ENCODE peak calls at places on chromosomes 11 and 22, in six cellular contexts. One of them, this sample, is unnamed.
A peak's percentile ranks its signal among the peaks of the same experiment; 100 is the strongest.

GRCh38 chr11:28842716-28843115 is 734.5 kb downstream of the METTL15 start:
- DNase-seq in body of pancreas: no peak
- DNase-seq in left ventricle myocardium inferior: no peak
- DNase-seq in fibroblast of the aortic adventitia: no peak
- DNase-seq in cardiac muscle cell: no peak
- DNase-seq in RWPE1: no peak
- DNase-seq in this sample: no peak

GRCh38 chr22:41875531-41876242 is 39.2 kb downstream of the SHISA8 start:
- DNase-seq in cardiac muscle cell: no peak
- DNase-seq in RWPE1: no peak
- DNase-seq in body of pancreas: no peak
- DNase-seq in fibroblast of the aortic adventitia: no peak
- DNase-seq in left ventricle myocardium inferior: no peak
- DNase-seq in this sample: no peak

GRCh38 chr22:22590136-22590891 is 31.2 kb upstream of the PRAME start:
- DNase-seq in RWPE1: no peak
- DNase-seq in body of pancreas: no peak
- DNase-seq in fibroblast of the aortic adventitia: no peak
- DNase-seq in left ventricle myocardium inferior: no peak
- DNase-seq in cardiac muscle cell: no peak
- DNase-seq in this sample: no peak

GRCh38 chr11:45053736-45054446 is 92.5 kb upstream of the PRDM11 start:
- DNase-seq in RWPE1: no peak
- DNase-seq in cardiac muscle cell: no peak
- DNase-seq in left ventricle myocardium inferior: no peak
- DNase-seq in fibroblast of the aortic adventitia: no peak
- DNase-seq in body of pancreas: no peak
- DNase-seq in this sample: no peak

GRCh38 chr11:18618341-18619025 is 15.7 kb downstream of the SPTY2D1 start:
- DNase-seq in body of pancreas: no peak
- DNase-seq in cardiac muscle cell: no peak
- DNase-seq in RWPE1: no peak
- DNase-seq in fibroblast of the aortic adventitia: peak; percentile 90
- DNase-seq in left ventricle myocardium inferior: no peak
- DNase-seq in this sample: no peak

GRCh38 chr11:613369-613968 is 2.3 kb downstream of the IRF7 start:
- DNase-seq in left ventricle myocardium inferior: peak; percentile 70
- DNase-seq in body of pancreas: peak; percentile 50
- DNase-seq in cardiac muscle cell: peak; percentile 80
- DNase-seq in fibroblast of the aortic adventitia: no peak
- DNase-seq in RWPE1: peak; percentile 82
- DNase-seq in this sample: peak; percentile 89

GRCh38 chr11:1146311-1146864 is 11.4 kb upstream of the MUC5AC start:
- DNase-seq in body of pancreas: no peak
- DNase-seq in fibroblast of the aortic adventitia: no peak
- DNase-seq in left ventricle myocardium inferior: no peak
- DNase-seq in RWPE1: no peak
- DNase-seq in cardiac muscle cell: no peak
- DNase-seq in this sample: no peak

GRCh38 chr11:92915551-92915950 is 53.9 kb upstream of the MTNR1B start:
- DNase-seq in fibroblast of the aortic adventitia: no peak
- DNase-seq in cardiac muscle cell: no peak
- DNase-seq in RWPE1: no peak
- DNase-seq in left ventricle myocardium inferior: no peak
- DNase-seq in body of pancreas: no peak
- DNase-seq in this sample: no peak

GRCh38 chr11:122007611-122008071 is 108.4 kb downstream of the BLID start:
- DNase-seq in left ventricle myocardium inferior: peak; percentile 32
- DNase-seq in cardiac muscle cell: no peak
- DNase-seq in RWPE1: no peak
- DNase-seq in body of pancreas: no peak
- DNase-seq in fibroblast of the aortic adventitia: peak; percentile 87
- DNase-seq in this sample: peak; percentile 74

GRCh38 chr11:1450958-1451710 is 35.4 kb downstream of the MOB2 start:
- DNase-seq in RWPE1: peak; percentile 26
- DNase-seq in left ventricle myocardium inferior: no peak
- DNase-seq in cardiac muscle cell: peak; percentile 54
- DNase-seq in fibroblast of the aortic adventitia: no peak
- DNase-seq in body of pancreas: no peak
- DNase-seq in this sample: no peak

GRCh38 chr11:95255523-95256165 is 24.6 kb upstream of the SESN3 start:
- DNase-seq in RWPE1: no peak
- DNase-seq in body of pancreas: no peak
- DNase-seq in fibroblast of the aortic adventitia: no peak
- DNase-seq in left ventricle myocardium inferior: no peak
- DNase-seq in cardiac muscle cell: no peak
- DNase-seq in this sample: no peak

GRCh38 chr11:46306296-46306853 is 28.9 kb downstream of the CREB3L1 start:
- DNase-seq in fibroblast of the aortic adventitia: no peak
- DNase-seq in body of pancreas: no peak
- DNase-seq in cardiac muscle cell: no peak
- DNase-seq in left ventricle myocardium inferior: no peak
- DNase-seq in RWPE1: no peak
- DNase-seq in this sample: no peak

GRCh38 chr11:67508486-67509121 is 642 bp upstream of the CDK2AP2 start:
- DNase-seq in cardiac muscle cell: peak; percentile 99
- DNase-seq in fibroblast of the aortic adventitia: peak; percentile 95
- DNase-seq in RWPE1: peak; percentile 99
- DNase-seq in body of pancreas: peak; percentile 99
- DNase-seq in left ventricle myocardium inferior: peak; percentile 99
- DNase-seq in this sample: peak; percentile 98

GRCh38 chr11:106974831-106975230 is 43.4 kb downstream of the GUCY1A2 start:
- DNase-seq in cardiac muscle cell: no peak
- DNase-seq in fibroblast of the aortic adventitia: no peak
- DNase-seq in RWPE1: no peak
- DNase-seq in body of pancreas: no peak
- DNase-seq in left ventricle myocardium inferior: no peak
- DNase-seq in this sample: no peak

DNA sequence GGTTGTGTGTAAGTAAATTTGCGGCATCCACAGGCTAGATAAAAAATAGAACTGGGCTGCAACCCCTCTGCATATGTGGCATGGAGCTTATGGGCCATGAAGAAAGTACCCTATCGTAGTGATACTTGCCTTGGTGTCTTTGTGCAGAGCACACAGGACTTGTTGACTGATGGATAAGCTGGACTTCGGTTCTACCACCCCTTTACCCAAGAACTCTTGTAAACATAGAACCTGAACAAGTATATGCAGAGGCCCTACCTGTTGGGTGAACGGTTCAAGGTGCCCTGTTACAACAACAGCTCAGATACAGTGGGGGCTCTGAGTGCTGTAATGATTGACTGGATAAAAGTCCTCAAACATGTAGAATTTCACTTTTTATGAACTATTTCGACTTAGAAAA is 3.0 kb upstream of the LGR4 start:
- DNase-seq in body of pancreas: no peak
- DNase-seq in fibroblast of the aortic adventitia: no peak
- DNase-seq in RWPE1: no peak
- DNase-seq in cardiac muscle cell: no peak
- DNase-seq in left ventricle myocardium inferior: no peak
- DNase-seq in this sample: no peak
- TF ChIP-seq CTCF in body of pancreas: no peak
- TF ChIP-seq CTCF in fibroblast of the aortic adventitia: no peak
- TF ChIP-seq CTCF in RWPE1: no peak
- TF ChIP-seq CTCF in cardiac muscle cell: no peak
- TF ChIP-seq CTCF in left ventricle myocardium inferior: no peak
- TF ChIP-seq CTCF in this sample: no peak

DNA sequence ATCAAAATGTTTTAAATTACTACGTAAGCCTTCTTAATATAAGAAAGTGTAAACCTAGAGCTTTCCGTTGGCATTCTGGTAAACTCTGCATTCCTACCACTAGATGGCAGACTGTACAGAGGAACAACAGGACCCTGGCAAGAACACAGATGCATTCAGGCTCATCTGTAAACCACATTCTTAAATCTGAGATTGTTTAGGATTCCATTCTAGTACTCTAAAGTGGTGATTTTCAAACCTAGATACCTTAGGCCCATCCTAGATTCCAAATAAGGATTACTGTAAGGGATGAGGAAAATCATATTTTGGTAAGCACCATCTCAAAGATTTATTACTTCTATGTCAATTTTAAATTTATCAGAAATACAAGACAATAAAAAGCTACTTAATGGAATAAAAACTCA is 26.9 kb downstream of the PICALM start:
- DNase-seq in left ventricle myocardium inferior: no peak
- DNase-seq in body of pancreas: peak; percentile 70
- DNase-seq in fibroblast of the aortic adventitia: peak; percentile 97
- DNase-seq in cardiac muscle cell: peak; percentile 87
- DNase-seq in RWPE1: peak; percentile 67
- DNase-seq in this sample: no peak
- TF ChIP-seq CTCF in left ventricle myocardium inferior: peak; percentile 92
- TF ChIP-seq CTCF in body of pancreas: peak; percentile 73
- TF ChIP-seq CTCF in fibroblast of the aortic adventitia: peak; percentile 80
- TF ChIP-seq CTCF in cardiac muscle cell: peak; percentile 80
- TF ChIP-seq CTCF in RWPE1: peak; percentile 85
- TF ChIP-seq CTCF in this sample: peak; percentile 90

DNA sequence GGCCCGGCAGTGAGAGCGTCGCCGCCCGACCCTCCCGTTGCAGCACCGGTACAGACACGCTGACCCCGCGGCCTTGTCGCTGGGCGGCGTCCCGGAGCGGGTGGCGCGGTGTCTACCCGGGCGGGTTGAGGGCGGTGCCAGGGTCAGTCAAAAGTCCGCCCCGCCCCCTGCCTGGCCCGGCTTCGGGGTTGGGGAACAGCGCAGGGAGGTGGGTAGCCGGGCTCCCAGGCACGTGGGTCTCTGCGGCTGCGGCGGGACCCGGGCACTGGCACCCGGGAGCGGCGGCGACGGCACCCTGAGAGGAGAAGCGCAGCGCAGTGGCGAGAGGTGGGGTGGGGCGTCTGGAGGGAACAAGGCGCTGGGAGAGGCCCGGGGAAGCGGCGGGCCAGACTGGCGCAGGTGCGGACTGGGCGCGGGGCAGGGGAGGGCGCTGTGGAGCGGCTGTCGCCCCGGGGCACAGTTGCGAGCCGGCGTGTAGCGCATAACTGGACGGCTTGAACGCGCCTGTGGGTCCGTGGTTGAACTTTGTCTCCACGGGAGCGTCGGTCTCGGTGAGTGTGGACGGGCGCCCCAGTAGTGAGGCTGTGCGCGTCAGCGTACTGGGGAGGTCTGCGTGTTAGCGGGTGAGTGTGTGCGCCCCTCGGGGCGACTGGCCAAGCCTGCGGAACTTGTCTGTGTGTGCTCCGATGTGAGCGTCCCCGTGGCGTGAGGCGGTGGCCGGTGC is at the start of gene P2RY2:
- DNase-seq in body of pancreas: peak; percentile 78
- DNase-seq in RWPE1: peak; percentile 68
- DNase-seq in cardiac muscle cell: peak; percentile 79
- DNase-seq in left ventricle myocardium inferior: peak; percentile 88
- DNase-seq in fibroblast of the aortic adventitia: no peak
- DNase-seq in this sample: peak; percentile 94
- TF ChIP-seq CTCF in body of pancreas: peak; percentile 49
- TF ChIP-seq CTCF in RWPE1: peak; percentile 58
- TF ChIP-seq CTCF in cardiac muscle cell: peak; percentile 42
- TF ChIP-seq CTCF in left ventricle myocardium inferior: peak; percentile 68
- TF ChIP-seq CTCF in fibroblast of the aortic adventitia: peak; percentile 34
- TF ChIP-seq CTCF in this sample: peak; percentile 66

GRCh38 chr11:16945671-16946469 is 68.3 kb downstream of the PLEKHA7 start:
- DNase-seq in body of pancreas: peak; percentile 73
- DNase-seq in fibroblast of the aortic adventitia: peak; percentile 31
- DNase-seq in cardiac muscle cell: peak; percentile 79
- DNase-seq in left ventricle myocardium inferior: peak; percentile 39
- DNase-seq in RWPE1: peak; percentile 73
- DNase-seq in this sample: peak; percentile 57
- TF ChIP-seq CTCF in body of pancreas: peak; percentile 80
- TF ChIP-seq CTCF in fibroblast of the aortic adventitia: peak; percentile 61
- TF ChIP-seq CTCF in cardiac muscle cell: peak; percentile 78
- TF ChIP-seq CTCF in left ventricle myocardium inferior: peak; percentile 80
- TF ChIP-seq CTCF in RWPE1: peak; percentile 55
- TF ChIP-seq CTCF in this sample: peak; percentile 70

GRCh38 chr11:6604081-6604626 is 580 bp downstream of the ILK start:
- DNase-seq in RWPE1: peak; percentile 53
- DNase-seq in body of pancreas: peak; percentile 50
- DNase-seq in left ventricle myocardium inferior: no peak
- DNase-seq in fibroblast of the aortic adventitia: peak; percentile 77
- DNase-seq in cardiac muscle cell: peak; percentile 82
- DNase-seq in this sample: no peak
- TF ChIP-seq CTCF in RWPE1: no peak
- TF ChIP-seq CTCF in body of pancreas: no peak
- TF ChIP-seq CTCF in left ventricle myocardium inferior: peak; percentile 30
- TF ChIP-seq CTCF in fibroblast of the aortic adventitia: peak; percentile 47
- TF ChIP-seq CTCF in cardiac muscle cell: peak; percentile 25
- TF ChIP-seq CTCF in this sample: peak; percentile 13

DNA sequence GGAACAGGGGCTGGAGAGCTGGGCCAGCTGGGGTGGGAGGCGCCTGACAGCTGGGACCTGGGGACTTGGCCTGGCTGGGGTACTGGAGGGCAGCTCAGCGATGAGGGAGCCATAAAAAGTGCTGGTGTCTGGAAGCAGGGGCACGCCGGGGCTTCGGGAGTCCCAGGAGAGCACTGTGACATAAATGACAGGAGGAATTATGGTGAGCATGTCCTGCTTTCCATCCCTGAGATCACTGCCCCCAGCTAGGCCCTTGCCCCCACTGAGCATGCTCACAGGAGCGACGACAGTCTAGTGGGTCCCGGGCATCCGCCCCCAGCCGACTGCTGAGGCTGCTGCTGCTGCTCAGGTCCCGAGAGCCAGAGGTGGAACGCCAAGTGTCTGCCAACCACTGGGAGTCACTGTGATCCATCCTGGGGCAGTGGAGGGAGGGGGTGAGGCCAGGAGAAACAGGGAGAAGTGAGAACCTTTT is 6.2 kb downstream of the ROBO4 start:
- DNase-seq in RWPE1: no peak
- DNase-seq in left ventricle myocardium inferior: peak; percentile 58
- DNase-seq in fibroblast of the aortic adventitia: no peak
- DNase-seq in body of pancreas: no peak
- DNase-seq in cardiac muscle cell: no peak
- DNase-seq in this sample: peak; percentile 45
- TF ChIP-seq CTCF in RWPE1: no peak
- TF ChIP-seq CTCF in left ventricle myocardium inferior: no peak
- TF ChIP-seq CTCF in fibroblast of the aortic adventitia: peak; percentile 6
- TF ChIP-seq CTCF in body of pancreas: no peak
- TF ChIP-seq CTCF in cardiac muscle cell: no peak
- TF ChIP-seq CTCF in this sample: no peak

GRCh38 chr11:109155291-109155690 is 266.7 kb upstream of the C11orf87 start:
- DNase-seq in body of pancreas: no peak
- DNase-seq in fibroblast of the aortic adventitia: no peak
- DNase-seq in left ventricle myocardium inferior: no peak
- DNase-seq in cardiac muscle cell: no peak
- DNase-seq in RWPE1: no peak
- DNase-seq in this sample: no peak

GRCh38 chr11:109145287-109145686 is 276.7 kb upstream of the C11orf87 start:
- DNase-seq in RWPE1: no peak
- DNase-seq in body of pancreas: no peak
- DNase-seq in fibroblast of the aortic adventitia: no peak
- DNase-seq in left ventricle myocardium inferior: no peak
- DNase-seq in cardiac muscle cell: no peak
- DNase-seq in this sample: no peak

GRCh38 chr11:109150603-109151002 is 271.4 kb upstream of the C11orf87 start:
- DNase-seq in left ventricle myocardium inferior: no peak
- DNase-seq in RWPE1: no peak
- DNase-seq in body of pancreas: no peak
- DNase-seq in cardiac muscle cell: no peak
- DNase-seq in fibroblast of the aortic adventitia: no peak
- DNase-seq in this sample: no peak
- TF ChIP-seq CTCF in left ventricle myocardium inferior: no peak
- TF ChIP-seq CTCF in RWPE1: no peak
- TF ChIP-seq CTCF in body of pancreas: no peak
- TF ChIP-seq CTCF in cardiac muscle cell: no peak
- TF ChIP-seq CTCF in fibroblast of the aortic adventitia: no peak
- TF ChIP-seq CTCF in this sample: no peak

This sample was measured in right lobe of liver.